ENCODE peak calls at places on chromosomes 3 and 15, in five cellular contexts. One of them, this sample, is unnamed.

GRCh38 chr15:61853195-61853594 is 207.1 kb downstream of the VPS13C start:
- DNase-seq in H1: no peak
- DNase-seq in HepG2: no peak
- DNase-seq in K562: no peak
- DNase-seq in IMR-90: no peak
- DNase-seq in this sample: no peak

GRCh38 chr15:41622901-41623300 is 37.3 kb upstream of the MGA start:
- DNase-seq in HepG2: no peak
- DNase-seq in IMR-90: no peak
- DNase-seq in H1: no peak
- DNase-seq in K562: no peak
- DNase-seq in this sample: no peak

GRCh38 chr3:132655471-132655870 is 4.1 kb downstream of the ACAD11 start:
- DNase-seq in K562: no peak
- DNase-seq in IMR-90: no peak
- DNase-seq in H1: no peak
- DNase-seq in HepG2: no peak
- DNase-seq in this sample: no peak

GRCh38 chr3:111846717-111847116 is 12.3 kb upstream of the PHLDB2 start:
- DNase-seq in IMR-90: peak
- DNase-seq in K562: no peak
- DNase-seq in HepG2: no peak
- DNase-seq in H1: no peak
- DNase-seq in this sample: peak

GRCh38 chr3:134007819-134008218 is 21.9 kb downstream of the SLCO2A1 start:
- DNase-seq in H1: no peak
- DNase-seq in HepG2: no peak
- DNase-seq in IMR-90: no peak
- DNase-seq in K562: no peak
- DNase-seq in this sample: no peak

GRCh38 chr3:190070623-190071347 is 49.9 kb downstream of the P3H2 start:
- DNase-seq in HepG2: peak
- DNase-seq in K562: no peak
- DNase-seq in H1: no peak
- DNase-seq in IMR-90: peak
- DNase-seq in this sample: no peak

GRCh38 chr3:43676440-43676839 is 14.3 kb upstream of the ABHD5 start:
- DNase-seq in K562: no peak
- DNase-seq in H1: no peak
- DNase-seq in HepG2: no peak
- DNase-seq in IMR-90: no peak
- DNase-seq in this sample: no peak

GRCh38 chr3:42653560-42654330 is at the start of gene ZBTB47:
- DNase-seq in HepG2: no peak
- DNase-seq in H1: no peak
- DNase-seq in IMR-90: no peak
- DNase-seq in K562: peak
- DNase-seq in this sample: no peak

GRCh38 chr3:194872669-194872977 is 186.9 kb downstream of the FAM43A start:
- DNase-seq in HepG2: no peak
- DNase-seq in K562: no peak
- DNase-seq in H1: no peak
- DNase-seq in IMR-90: peak
- DNase-seq in this sample: peak

GRCh38 chr3:124266517-124266916 is 274.6 kb upstream of the ROPN1 start:
- DNase-seq in H1: no peak
- DNase-seq in K562: no peak
- DNase-seq in HepG2: no peak
- DNase-seq in IMR-90: no peak
- DNase-seq in this sample: no peak

GRCh38 chr3:16467368-16467767 is 46.1 kb downstream of the RFTN1 start:
- DNase-seq in K562: no peak
- DNase-seq in H1: no peak
- DNase-seq in HepG2: no peak
- DNase-seq in IMR-90: no peak
- DNase-seq in this sample: no peak

GRCh38 chr3:41794748-41795589 is 166.9 kb downstream of the ULK4 start:
- DNase-seq in K562: no peak
- DNase-seq in IMR-90: no peak
- DNase-seq in HepG2: no peak
- DNase-seq in H1: peak
- DNase-seq in this sample: no peak

GRCh38 chr15:89794627-89795241 is 18.6 kb downstream of the MESP2 start:
- DNase-seq in H1: no peak
- DNase-seq in IMR-90: peak
- DNase-seq in K562: no peak
- DNase-seq in HepG2: no peak
- DNase-seq in this sample: no peak

GRCh38 chr15:70963199-70963598 is 70.6 kb downstream of the LRRC49 start:
- DNase-seq in HepG2: no peak
- DNase-seq in IMR-90: no peak
- DNase-seq in H1: no peak
- DNase-seq in K562: no peak
- DNase-seq in this sample: no peak

GRCh38 chr15:50257924-50258323 is 7.6 kb downstream of the HDC start:
- DNase-seq in K562: no peak
- DNase-seq in HepG2: no peak
- DNase-seq in H1: no peak
- DNase-seq in IMR-90: peak
- DNase-seq in this sample: peak

GRCh38 chr3:100709840-100710235 is 544 bp downstream of the TFG start:
- DNase-seq in IMR-90: peak
- DNase-seq in H1: peak
- DNase-seq in HepG2: no peak
- DNase-seq in K562: peak
- DNase-seq in this sample: peak

GRCh38 chr15:101379647-101380046 is 84.6 kb upstream of the SNRPA1 start:
- DNase-seq in HepG2: no peak
- DNase-seq in K562: no peak
- DNase-seq in H1: no peak
- DNase-seq in IMR-90: no peak
- DNase-seq in this sample: no peak

GRCh38 chr3:63395960-63396359 is 117.9 kb downstream of the SYNPR start:
- DNase-seq in IMR-90: no peak
- DNase-seq in HepG2: no peak
- DNase-seq in H1: no peak
- DNase-seq in K562: no peak
- DNase-seq in this sample: no peak

GRCh38 chr3:12046406-12046805 is 42.2 kb downstream of the SYN2 start:
- DNase-seq in K562: no peak
- DNase-seq in HepG2: no peak
- DNase-seq in IMR-90: no peak
- DNase-seq in H1: no peak
- DNase-seq in this sample: peak

GRCh38 chr15:85504739-85505676 is 124.6 kb downstream of the AKAP13 start:
- DNase-seq in H1: no peak
- DNase-seq in K562: peak
- DNase-seq in HepG2: peak
- DNase-seq in IMR-90: peak
- DNase-seq in this sample: peak

GRCh38 chr3:148697311-148698189 is at the start of gene AGTR1:
- DNase-seq in HepG2: no peak
- DNase-seq in H1: peak
- DNase-seq in IMR-90: peak
- DNase-seq in K562: no peak
- DNase-seq in this sample: peak

GRCh38 chr15:38071211-38071972 is 137.0 kb downstream of the TMCO5A start:
- DNase-seq in IMR-90: no peak
- DNase-seq in H1: no peak
- DNase-seq in HepG2: no peak
- DNase-seq in K562: no peak
- DNase-seq in this sample: no peak

GRCh38 chr3:49869525-49870126 is at the start of gene CAMKV:
- DNase-seq in H1: no peak
- DNase-seq in HepG2: no peak
- DNase-seq in IMR-90: no peak
- DNase-seq in K562: peak
- DNase-seq in this sample: no peak

GRCh38 chr3:156353535-156353934 is 201.4 kb downstream of the SSR3 start:
- DNase-seq in IMR-90: no peak
- DNase-seq in K562: no peak
- DNase-seq in H1: no peak
- DNase-seq in HepG2: no peak
- DNase-seq in this sample: no peak
- TF ChIP-seq MAFK in IMR-90: no peak
- TF ChIP-seq MAFK in K562: no peak
- TF ChIP-seq MAFK in H1: no peak
- TF ChIP-seq MAFK in HepG2: no peak
- TF ChIP-seq MAFK in this sample: no peak

DNA sequence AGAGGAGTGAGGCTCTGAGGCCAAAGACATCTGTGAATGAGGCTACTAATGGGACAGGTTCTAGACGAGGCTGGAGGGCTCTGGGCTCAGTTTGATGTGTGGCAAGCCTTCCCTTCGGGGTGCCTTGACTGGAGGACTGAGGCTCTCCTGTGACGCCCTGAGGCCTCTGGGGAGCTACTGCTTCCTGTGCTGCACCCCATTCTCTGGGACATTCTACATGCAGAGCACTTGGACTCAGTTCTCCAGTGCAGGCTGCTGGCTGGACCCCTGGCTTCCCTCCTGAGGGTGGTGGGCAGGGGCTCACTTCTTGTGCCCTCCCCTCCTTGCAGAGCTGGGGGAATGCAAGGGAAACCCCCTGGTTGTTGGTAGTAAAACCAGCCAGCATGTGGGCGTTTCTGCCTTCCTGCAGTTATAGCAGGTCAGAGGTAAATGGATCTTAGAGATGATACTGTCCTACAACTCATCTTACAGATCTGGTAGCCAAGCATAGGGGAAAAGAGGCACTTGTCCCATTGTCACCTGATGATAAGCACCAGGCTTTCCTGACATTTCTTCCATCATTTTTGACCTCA is 133.3 kb downstream of the CHDH start:
- DNase-seq in HepG2: no peak
- DNase-seq in IMR-90: no peak
- DNase-seq in K562: no peak
- DNase-seq in H1: no peak
- DNase-seq in this sample: no peak
- TF ChIP-seq CEBPB in HepG2: no peak
- TF ChIP-seq CEBPB in IMR-90: no peak
- TF ChIP-seq CEBPB in K562: no peak
- TF ChIP-seq CEBPB in H1: no peak
- TF ChIP-seq CEBPB in this sample: no peak

GRCh38 chr3:197028711-197029510 is 706 bp downstream of the MELTF start:
- DNase-seq in H1: no peak
- DNase-seq in HepG2: no peak
- DNase-seq in IMR-90: no peak
- DNase-seq in K562: peak
- DNase-seq in this sample: peak

GRCh38 chr3:197029511-197030167 is at the start of gene MELTF:
- DNase-seq in HepG2: peak
- DNase-seq in K562: peak
- DNase-seq in IMR-90: peak
- DNase-seq in H1: no peak
- DNase-seq in this sample: peak

GRCh38 chr3:197031315-197032285 is 2.0 kb upstream of the MELTF start:
- DNase-seq in K562: peak
- DNase-seq in H1: no peak
- DNase-seq in HepG2: peak
- DNase-seq in IMR-90: peak
- DNase-seq in this sample: peak

GRCh38 chr3:197027896-197028710 is 1.5 kb downstream of the MELTF start:
- DNase-seq in HepG2: no peak
- DNase-seq in H1: no peak
- DNase-seq in K562: peak
- DNase-seq in IMR-90: no peak
- DNase-seq in this sample: no peak

GRCh38 chr3:197030379-197031314 is 1.0 kb upstream of the MELTF start:
- DNase-seq in HepG2: no peak
- DNase-seq in H1: no peak
- DNase-seq in IMR-90: no peak
- DNase-seq in K562: peak
- DNase-seq in this sample: no peak
- TF ChIP-seq MAFK in HepG2: no peak
- TF ChIP-seq MAFK in H1: no peak
- TF ChIP-seq MAFK in IMR-90: no peak
- TF ChIP-seq MAFK in K562: no peak
- TF ChIP-seq MAFK in this sample: no peak

DNA sequence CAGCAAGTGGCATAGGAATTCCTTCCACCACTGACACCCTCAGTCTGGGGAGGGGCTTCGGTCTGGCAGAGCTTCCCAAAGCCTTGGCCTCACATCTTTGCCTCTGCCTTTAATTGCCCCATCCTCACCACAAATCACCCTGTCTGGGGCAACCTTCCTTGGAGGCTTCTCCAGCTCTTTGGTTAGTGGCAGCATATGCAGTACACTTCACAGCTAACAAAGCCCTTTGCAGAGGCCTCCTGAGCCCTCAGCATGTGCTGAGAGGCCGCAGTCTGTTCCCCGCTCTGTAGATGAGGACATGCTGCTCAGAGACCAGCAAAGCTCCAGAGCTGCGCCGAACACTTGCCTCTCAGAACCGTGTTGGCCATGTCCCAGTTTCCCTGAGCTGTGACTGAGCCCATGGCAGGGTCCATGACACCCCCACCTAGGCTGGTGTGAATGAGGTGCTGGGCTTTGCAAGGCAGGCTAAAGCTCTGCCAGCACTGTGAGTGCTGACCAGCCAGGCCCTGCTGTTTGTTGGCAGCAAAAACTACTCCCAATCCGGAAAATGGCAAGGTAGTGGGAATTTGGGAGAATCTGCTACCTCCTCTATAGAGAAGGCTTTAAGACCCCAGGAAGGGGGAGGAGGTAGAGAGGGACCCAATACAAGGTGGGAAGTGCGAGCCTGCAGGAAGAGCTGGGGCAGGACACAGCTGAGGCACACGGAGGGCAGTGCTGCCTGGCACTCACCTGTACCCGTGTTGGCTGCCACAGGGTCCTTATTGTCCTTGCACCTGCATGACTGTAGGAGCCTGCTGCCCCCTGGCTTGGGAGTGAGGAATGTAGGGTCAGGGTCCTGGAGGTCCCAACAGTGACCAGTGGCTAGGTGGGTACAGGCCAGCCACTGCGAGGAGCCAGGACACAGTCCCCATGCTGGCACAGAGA is 8.4 kb upstream of the KLF15 start:
- DNase-seq in HepG2: no peak
- DNase-seq in IMR-90: no peak
- DNase-seq in H1: no peak
- DNase-seq in K562: no peak
- DNase-seq in this sample: no peak
- TF ChIP-seq CEBPB in HepG2: no peak
- TF ChIP-seq CEBPB in IMR-90: no peak
- TF ChIP-seq CEBPB in H1: no peak
- TF ChIP-seq CEBPB in K562: no peak
- TF ChIP-seq CEBPB in this sample: no peak

GRCh38 chr3:68764554-68764953 is 167.8 kb downstream of the TAFA4 start:
- DNase-seq in IMR-90: no peak
- DNase-seq in K562: no peak
- DNase-seq in H1: no peak
- DNase-seq in HepG2: no peak
- DNase-seq in this sample: no peak
- TF ChIP-seq MAFK in IMR-90: no peak
- TF ChIP-seq MAFK in K562: no peak
- TF ChIP-seq MAFK in H1: no peak
- TF ChIP-seq MAFK in HepG2: no peak
- TF ChIP-seq MAFK in this sample: no peak

This sample was measured in A549.